ENCODE peak calls at places on chromosomes 4 and X, in four cellular contexts. B is fibroblast of lung, M is fibroblast of the aortic adventitia, D is lung. T is an unnamed sample.

GRCh38 chrX:82087699-82088098 is 885.8 kb downstream of the SH3BGRL start:
- DNase-seq in B (no peak), M (no peak), D (no peak), T (no peak)

GRCh38 chr4:1538096-1538410 is 131.8 kb upstream of the NKX1-1 start:
- DNase-seq in B (no peak), M (no peak), D (no peak), T (no peak)

GRCh38 chr4:70737409-70737808 is 15.6 kb downstream of the RUFY3 start:
- DNase-seq in B (no peak), M (no peak), D (no peak), T (no peak)

GRCh38 chrX:31057691-31058090 is 14.2 kb downstream of the FTHL17 start:
- DNase-seq in B (no peak), M (no peak), D (no peak), T (no peak)

GRCh38 chr4:159390648-159391047 is 287.8 kb downstream of the RAPGEF2 start:
- DNase-seq in B (peak; percentile 100), M (peak; percentile 88), D (no peak), T (no peak)

GRCh38 chr4:165177725-165178666 is 29.4 kb upstream of the KLHL2 start:
- DNase-seq in B (no peak), M (no peak), D (no peak), T (peak; percentile 6)

GRCh38 chr4:34271479-34272355 is 1972.6 kb downstream of the ARAP2 start:
- DNase-seq in B (no peak), M (no peak), D (no peak), T (no peak)

GRCh38 chr4:7238300-7238960 is 46.1 kb downstream of the SORCS2 start:
- DNase-seq in B (no peak), M (no peak), D (no peak), T (no peak)

GRCh38 chr4:59057804-59058203 is 1947.6 kb upstream of the IGFBP7 start:
- DNase-seq in B (no peak), M (no peak), D (no peak), T (no peak)

GRCh38 chr4:6710282-6710681 is 617 bp upstream of the MRFAP1L1 start:
- DNase-seq in B (no peak), M (no peak), D (no peak), T (no peak)

GRCh38 chrX:19334945-19335626 is 8.6 kb upstream of the PDHA1 start:
- DNase-seq in B (no peak), M (no peak), D (no peak), T (peak; percentile 42)

GRCh38 chr4:8192748-8193738 is 6.0 kb upstream of the SH3TC1 start:
- DNase-seq in B (peak; percentile 53), M (peak; percentile 48), D (peak; percentile 53), T (peak; percentile 75)

GRCh38 chr4:15476396-15476795 is 6.7 kb downstream of the CC2D2A start:
- DNase-seq in B (no peak), M (no peak), D (no peak), T (no peak)

GRCh38 chr4:173934933-173935620 is 348.4 kb downstream of the FBXO8 start:
- DNase-seq in B (no peak), M (peak; percentile 52), D (no peak), T (no peak)

GRCh38 chr4:8181844-8182243 is 17.2 kb upstream of the SH3TC1 start:
- DNase-seq in B (no peak), M (no peak), D (no peak), T (no peak)

GRCh38 chrX:38279188-38279587 is 48.1 kb downstream of the RPGR start:
- DNase-seq in B (no peak), M (no peak), D (no peak), T (no peak)

GRCh38 chr4:134328741-134329140 is 127.2 kb upstream of the PABPC4L start:
- DNase-seq in B (no peak), M (no peak), D (no peak), T (no peak)

DNA sequence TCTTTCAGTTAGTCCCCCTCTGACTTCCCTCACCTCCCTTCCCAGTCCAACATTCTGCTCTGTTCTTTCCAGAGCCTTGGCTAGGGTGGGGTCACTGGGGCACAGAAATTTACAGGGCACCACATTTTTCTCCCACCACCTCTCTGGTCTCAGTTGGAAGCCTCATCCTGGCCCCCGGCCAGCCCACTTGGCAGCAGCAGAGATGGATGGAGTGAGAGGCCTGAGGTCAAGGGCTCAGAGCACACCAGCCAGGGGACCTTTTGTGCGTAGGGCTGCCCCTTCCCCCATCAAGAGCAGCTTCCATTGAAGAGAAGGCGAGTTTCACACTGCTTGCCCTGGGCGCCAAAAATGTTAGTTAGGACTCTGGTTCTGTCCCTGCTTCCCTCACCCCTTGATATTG is 230.9 kb downstream of the SOX3 start:
- DNase-seq in B (peak; percentile 0), M (no peak), D (no peak), T (no peak)
- H3K4me3 ChIP-seq in B (no peak overlapping the region), M (no peak overlapping the region), D (no peak overlapping the region), T (no peak overlapping the region)

DNA sequence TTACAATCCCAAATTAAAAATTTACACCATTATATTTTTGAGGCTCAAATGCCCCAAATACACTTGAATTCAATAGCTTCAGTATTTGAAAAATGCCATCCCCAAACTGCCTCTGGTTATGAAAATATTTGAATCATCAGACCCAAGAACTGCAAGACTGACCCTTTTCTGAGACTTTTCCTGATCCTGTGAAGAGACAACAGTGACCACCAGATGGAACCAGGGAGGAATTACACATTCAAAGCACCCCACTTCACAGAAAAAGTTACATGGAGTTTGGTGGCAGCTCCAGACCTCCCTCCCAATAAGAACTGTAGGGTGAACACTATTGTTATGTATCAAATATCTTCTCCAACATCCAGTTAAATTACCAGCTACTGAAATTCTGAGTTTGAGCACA is 44.0 kb upstream of the SCD5 start:
- DNase-seq in B (no peak), M (peak; percentile 20), D (no peak), T (no peak)
- TF ChIP-seq CTCF in B (peak; percentile 50), M (peak; percentile 43), D (no peak), T (peak; percentile 7)

GRCh38 chr4:176927117-176927516 is 134.4 kb upstream of the VEGFC start:
- DNase-seq in B (no peak), M (peak; percentile 9), D (no peak), T (no peak)

GRCh38 chr4:176925962-176926361 is 133.2 kb upstream of the VEGFC start:
- DNase-seq in B (no peak), M (no peak), D (no peak), T (no peak)

GRCh38 chr4:176927664-176928063 is 134.9 kb upstream of the VEGFC start:
- DNase-seq in B (peak; percentile 76), M (peak; percentile 90), D (no peak), T (no peak)

GRCh38 chr4:176921256-176921655 is 128.5 kb upstream of the VEGFC start:
- DNase-seq in B (peak; percentile 15), M (peak; percentile 5), D (no peak), T (no peak)

GRCh38 chr4:176924238-176924637 is 131.5 kb upstream of the VEGFC start:
- DNase-seq in B (no peak), M (no peak), D (no peak), T (no peak)
- H3K4me3 ChIP-seq in B (no peak overlapping the region), M (no peak overlapping the region), D (no peak overlapping the region), T (no peak overlapping the region)

GRCh38 chr4:113633467-113633866 is 128.1 kb downstream of the CAMK2D start:
- DNase-seq in B (no peak), M (no peak), D (no peak), T (no peak)
- TF ChIP-seq CTCF in B (no peak), M (no peak), D (no peak), T (no peak)

DNA sequence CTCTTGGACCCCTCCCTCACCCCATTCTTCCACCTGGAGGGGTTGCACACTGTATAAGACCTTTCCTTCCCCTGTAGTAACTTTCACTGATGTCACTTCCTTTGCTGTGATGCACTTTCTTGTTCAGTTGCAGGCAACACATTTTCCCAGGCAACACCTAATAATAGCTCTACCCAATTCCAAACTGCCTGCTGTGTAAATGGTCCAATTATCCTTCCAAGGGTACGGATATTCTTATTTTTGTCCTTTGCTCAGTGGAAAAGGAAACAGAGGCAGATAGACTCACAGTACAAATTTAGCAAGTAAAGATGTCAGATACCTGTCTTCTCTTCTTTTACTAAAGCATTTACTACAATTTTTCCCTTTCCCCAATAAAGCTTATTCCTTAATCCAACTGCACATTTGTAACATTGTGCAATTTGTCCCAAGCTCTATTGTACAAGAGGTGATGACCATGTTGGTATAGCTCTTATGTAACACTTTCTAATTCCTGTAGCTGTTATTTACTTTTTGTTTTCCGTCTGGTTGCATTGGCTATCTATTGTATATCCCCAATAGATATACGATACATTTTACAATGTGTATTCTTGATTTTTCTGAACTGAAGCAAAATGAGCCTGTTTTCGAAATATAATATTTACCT is 69.1 kb upstream of the NPFFR2 start:
- DNase-seq in B (no peak), M (no peak), D (no peak), T (no peak)
- H3K4me3 ChIP-seq in B (no peak overlapping the region), M (no peak overlapping the region), D (no peak overlapping the region), T (no peak overlapping the region)